ENCODE peak calls at places on chromosome 5, in four cellular contexts. A is lung, D is fibroblast of mammary gland, U is fibroblast of pulmonary artery. G is an unnamed sample.

GRCh38 chr5:156121234-156121633 is 205.7 kb upstream of the SGCD start:
- DNase-seq in A (no peak), D (peak; percentile 67), U (no peak), G (peak; percentile 67)

GRCh38 chr5:111227805-111228204 is 3.6 kb downstream of the CAMK4 start:
- DNase-seq in A (no peak), D (peak; percentile 25), U (peak; percentile 78), G (peak; percentile 54)

GRCh38 chr5:94969174-94969573 is 315.7 kb downstream of the MCTP1 start:
- DNase-seq in A (no peak), D (peak; percentile 54), U (peak; percentile 55), G (peak; percentile 28)

GRCh38 chr5:33736510-33736909 is 155.3 kb downstream of the ADAMTS12 start:
- DNase-seq in A (no peak), D (peak; percentile 90), U (peak; percentile 72), G (peak; percentile 88)

GRCh38 chr5:107674655-107675054 is 3.9 kb upstream of the EFNA5 start:
- DNase-seq in A (no peak), D (no peak), U (peak; percentile 46), G (no peak)

GRCh38 chr5:126594676-126595485 is at the start of gene ALDH7A1:
- DNase-seq in A (peak; percentile 91), D (peak; percentile 88), U (peak; percentile 95), G (peak; percentile 81)

GRCh38 chr5:124343451-124343867 is 403.0 kb downstream of the ZNF608 start:
- DNase-seq in A (no peak), D (peak; percentile 98), U (peak; percentile 76), G (peak; percentile 83)

GRCh38 chr5:143699121-143699520 is 112.8 kb upstream of the HMHB1 start:
- DNase-seq in A (no peak), D (no peak), U (no peak), G (no peak)

GRCh38 chr5:23332650-23333251 is 174.7 kb upstream of the PRDM9 start:
- DNase-seq in A (no peak), D (peak; percentile 55), U (peak; percentile 45), G (no peak)

GRCh38 chr5:73908440-73908839 is 282.4 kb downstream of the ARHGEF28 start:
- DNase-seq in A (no peak), D (peak; percentile 23), U (peak; percentile 40), G (no peak)

GRCh38 chr5:38616061-38616460 is 59.6 kb upstream of the LIFR start:
- DNase-seq in A (peak; percentile 6), D (peak; percentile 84), U (peak; percentile 39), G (peak; percentile 72)

GRCh38 chr5:72347801-72348305 is 27.7 kb downstream of the PTCD2 start:
- DNase-seq in A (no peak), D (peak; percentile 97), U (peak; percentile 98), G (peak; percentile 67)

GRCh38 chr5:151315998-151316597 is 12.5 kb upstream of the SLC36A3 start:
- DNase-seq in A (peak; percentile 81), D (peak; percentile 64), U (peak; percentile 84), G (peak; percentile 53)

GRCh38 chr5:66223637-66224036 is 79.5 kb downstream of the SREK1 start:
- DNase-seq in A (no peak), D (peak; percentile 42), U (peak; percentile 28), G (no peak)

GRCh38 chr5:161189452-161189851 is 337.4 kb upstream of the ATP10B start:
- DNase-seq in A (no peak), D (no peak), U (no peak), G (no peak)

GRCh38 chr5:146313027-146313426 is 25.6 kb upstream of the POU4F3 start:
- DNase-seq in A (no peak), D (no peak), U (no peak), G (no peak)

GRCh38 chr5:139248826-139249453 is 44.6 kb upstream of the MATR3 start:
- DNase-seq in A (no peak), D (no peak), U (no peak), G (no peak)

GRCh38 chr5:36665638-36666037 is 59.2 kb downstream of the SLC1A3 start:
- DNase-seq in A (no peak), D (no peak), U (no peak), G (no peak)

GRCh38 chr5:98722188-98722587 is 51.3 kb upstream of the RGMB start:
- DNase-seq in A (no peak), D (no peak), U (no peak), G (no peak)

GRCh38 chr5:44389410-44389879 is at the start of gene FGF10:
- DNase-seq in A (no peak), D (no peak), U (peak; percentile 1), G (no peak)

GRCh38 chr5:142446131-142446959 is 121.5 kb upstream of the SPRY4 start:
- DNase-seq in A (no peak), D (peak; percentile 77), U (peak; percentile 94), G (no peak)

GRCh38 chr5:138645778-138646575 is 70.8 kb upstream of the HSPA9 start:
- DNase-seq in A (no peak), D (peak; percentile 10), U (no peak), G (no peak)

GRCh38 chr5:19608434-19608833 is 379.6 kb downstream of the CDH18 start:
- DNase-seq in A (no peak), D (peak; percentile 1), U (peak; percentile 4), G (peak; percentile 9)

GRCh38 chr5:57042524-57042931 is 90.6 kb upstream of the MIER3 start:
- DNase-seq in A (no peak), D (no peak), U (no peak), G (no peak)

GRCh38 chr5:137566118-137566541 is 67.0 kb upstream of the SPOCK1 start:
- DNase-seq in A (no peak), D (peak; percentile 80), U (peak; percentile 53), G (no peak)

GRCh38 chr5:127878174-127878750 is 175.1 kb downstream of the CCDC192 start:
- DNase-seq in A (peak; percentile 53), D (peak; percentile 57), U (peak; percentile 80), G (no peak)

GRCh38 chr5:106380736-106381135 is 1290.0 kb downstream of the EFNA5 start:
- DNase-seq in A (no peak), D (peak; percentile 60), U (peak; percentile 57), G (peak; percentile 44)

GRCh38 chr5:135269224-135269623 is 129.8 kb downstream of the MACROH2A1 start:
- DNase-seq in A (no peak), D (no peak), U (peak; percentile 20), G (no peak)
- TF ChIP-seq CTCF in A (no peak), D (no peak), U (no peak), G (no peak)

GRCh38 chr5:170145462-170145861 is 39.8 kb downstream of the FOXI1 start:
- DNase-seq in A (no peak), D (peak; percentile 12), U (no peak), G (no peak)
- H3K4me3 ChIP-seq in A (no peak overlapping the region), D (no peak overlapping the region), U (no peak overlapping the region), G (no peak overlapping the region)

GRCh38 chr5:134877159-134877558 is 3.0 kb downstream of the TXNDC15 start:
- DNase-seq in A (no peak), D (no peak), U (no peak), G (no peak)

GRCh38 chr5:134878403-134878802 is 4.2 kb downstream of the TXNDC15 start:
- DNase-seq in A (peak; percentile 41), D (no peak), U (no peak), G (no peak)

GRCh38 chr5:134874831-134875655 is 872 bp downstream of the TXNDC15 start:
- DNase-seq in A (peak; percentile 56), D (peak; percentile 92), U (peak; percentile 84), G (no peak)

GRCh38 chr5:134873987-134874830 is at the start of gene TXNDC15:
- DNase-seq in A (peak; percentile 88), D (peak; percentile 83), U (peak; percentile 87), G (peak; percentile 64)

GRCh38 chr5:134873494-134873893 is 677 bp upstream of the TXNDC15 start:
- DNase-seq in A (no peak), D (peak; percentile 7), U (no peak), G (no peak)
- TF ChIP-seq CTCF in A (no peak), D (no peak), U (no peak), G (no peak)

GRCh38 chr5:59036274-59036961 is 453.5 kb downstream of the RAB3C start:
- DNase-seq in A (peak; percentile 62), D (peak; percentile 98), U (peak; percentile 96), G (peak; percentile 68)

GRCh38 chr5:59038169-59039002 is 455.5 kb downstream of the RAB3C start:
- DNase-seq in A (no peak), D (peak; percentile 24), U (no peak), G (no peak)

GRCh38 chr5:59035681-59036080 is 452.8 kb downstream of the RAB3C start:
- DNase-seq in A (no peak), D (no peak), U (no peak), G (no peak)

GRCh38 chr5:59037453-59038168 is 454.7 kb downstream of the RAB3C start:
- DNase-seq in A (no peak), D (peak; percentile 35), U (no peak), G (no peak)

GRCh38 chr5:59037041-59037440 is 454.2 kb downstream of the RAB3C start:
- DNase-seq in A (no peak), D (no peak), U (no peak), G (no peak)
- H3K4me3 ChIP-seq in A (no peak overlapping the region), D (peak overlapping the region; percentile 70), U (peak overlapping the region; percentile 61), G (no peak overlapping the region)

GRCh38 chr5:41636605-41637004 is 126.2 kb upstream of the PLCXD3 start:
- DNase-seq in A (no peak), D (peak; percentile 36), U (peak; percentile 43), G (no peak)
- TF ChIP-seq CTCF in A (no peak), D (peak; percentile 49), U (peak; percentile 52), G (peak; percentile 48)

GRCh38 chr5:93250431-93250830 is 330.6 kb downstream of the NR2F1-AS1 start:
- DNase-seq in A (no peak), D (no peak), U (peak; percentile 42), G (no peak)
- H3K4me3 ChIP-seq in A (no peak overlapping the region), D (no peak overlapping the region), U (peak overlapping the region; percentile 47), G (no peak overlapping the region)

GRCh38 chr5:12292610-12293204 is 388.5 kb upstream of the CTNND2 start:
- DNase-seq in A (no peak), D (peak; percentile 3), U (no peak), G (peak; percentile 18)
- TF ChIP-seq CTCF in A (no peak), D (peak; percentile 7), U (no peak), G (peak; percentile 35)

GRCh38 chr5:41334758-41335157 is 121.4 kb upstream of the C6 start:
- DNase-seq in A (no peak), D (peak; percentile 40), U (peak; percentile 65), G (peak; percentile 8)
- H3K4me3 ChIP-seq in A (no peak overlapping the region), D (no peak overlapping the region), U (no peak overlapping the region), G (no peak overlapping the region)

G was measured in astrocyte of the cerebellum.